ENCODE peak calls at places on chromosomes 2 and 18, in five cellular contexts. R is stimulated activated CD4-positive, alpha-beta T cell treated with anti-CD3 and anti-CD28 coated beads, Interleukin-2, amount 100 ng/mL, for 24 hours; B is hypothalamus; Y is amniotic stem cell; J is adrenal gland. D is an unnamed sample.

GRCh38 chr2:230797515-230798495 is 66.9 kb upstream of the ITM2C start:
- DNase-seq in B (no peak), J (peak), R (no peak), Y (no peak), D (no peak)

GRCh38 chr2:217438821-217439220 is 564.0 kb downstream of the TNS1 start:
- DNase-seq in B (no peak), Y (no peak), J (no peak), R (no peak), D (no peak)

GRCh38 chr2:199975297-199975895 is 20.0 kb downstream of the MAIP1 start:
- DNase-seq in Y (no peak), R (no peak), B (no peak), J (no peak), D (no peak)

GRCh38 chr2:235238537-235238936 is 255.3 kb upstream of the AGAP1 start:
- DNase-seq in Y (no peak), J (peak), R (no peak), B (no peak), D (no peak)

GRCh38 chr2:67463810-67464209 is 66.7 kb downstream of the ETAA1 start:
- DNase-seq in Y (no peak), J (no peak), B (no peak), R (no peak), D (no peak)

GRCh38 chr2:124542932-124543640 is 518.0 kb downstream of the CNTNAP5 start:
- DNase-seq in B (no peak), Y (no peak), J (no peak), R (no peak), D (no peak)

GRCh38 chr2:128949360-128949759 is 630.7 kb upstream of the HS6ST1 start:
- DNase-seq in Y (no peak), R (no peak), J (no peak), B (no peak), D (no peak)

GRCh38 chr18:22045221-22045918 is 124.0 kb upstream of the GATA6 start:
- DNase-seq in R (no peak), B (no peak), J (no peak), Y (no peak), D (no peak)

GRCh38 chr2:220787251-220787650 is 784.9 kb downstream of the EPHA4 start:
- DNase-seq in J (no peak), B (no peak), R (no peak), Y (no peak), D (no peak)

GRCh38 chr2:108377411-108377810 is 343 bp upstream of the SULT1C4 start:
- DNase-seq in R (no peak), J (no peak), Y (no peak), B (no peak), D (no peak)

GRCh38 chr2:101420623-101421022 is 33.3 kb upstream of the CREG2 start:
- DNase-seq in J (no peak), R (no peak), Y (no peak), B (no peak), D (no peak)

GRCh38 chr2:88077076-88077475 is 9.5 kb downstream of the SMYD1 start:
- DNase-seq in J (no peak), Y (no peak), B (no peak), R (no peak), D (no peak)

D was measured in activated T-helper 1 cell treated with anti-CD3 and anti-CD28 coated beads, Interleukin-12 subunit alpha, Interleukin-12 subunit beta, Interleukin-2, Interleukin-4 antibody, amounts not matched to agents 30 ng/mL and 10 ng/mL and 1 ng/mL, durations not matched to agents 14 hours and 24 hours and 36 hours.